ENCODE peak calls at places on chromosomes 13 and 19, in eight cellular contexts. H, N, Q, W, Y, T, L and K are unnamed samples.
A peak's percentile ranks its signal among the peaks of the same experiment; 100 is the strongest.

GRCh38 chr13:114065926-114066774 is 66.3 kb downstream of the RASA3 start:
- DNase-seq in T (no peak), H (no peak), W (no peak), Q (no peak), L (no peak), Y (no peak), N (no peak), K (no peak)

GRCh38 chr13:23889598-23890224 is 511 bp upstream of the MIPEP start:
- DNase-seq in N (peak; percentile 6), T (no peak), L (peak; percentile 46), H (no peak), Y (no peak), Q (no peak), W (no peak), K (no peak)

GRCh38 chr13:51479199-51479523 is 26.3 kb upstream of the INTS6 start:
- DNase-seq in H (no peak), W (peak; percentile 71), Y (no peak), Q (peak; percentile 51), L (no peak), N (no peak), T (no peak), K (no peak)

GRCh38 chr19:40530091-40530901 is 46.4 kb upstream of the SHKBP1 start:
- DNase-seq in H (no peak), N (peak; percentile 83), T (no peak), L (peak; percentile 89), Q (no peak), W (no peak), Y (no peak), K (no peak)

GRCh38 chr19:45999653-46000121 is 4.4 kb downstream of the CCDC61 start:
- DNase-seq in N (peak; percentile 87), H (no peak), W (peak; percentile 43), L (peak; percentile 78), Y (no peak), Q (no peak), T (no peak), K (no peak)

GRCh38 chr19:5436101-5436947 is 18.9 kb upstream of the ZNRF4 start:
- DNase-seq in T (no peak), L (peak; percentile 95), Y (peak; percentile 34), N (peak; percentile 96), W (peak; percentile 73), Q (no peak), H (no peak), K (no peak)

GRCh38 chr19:13974073-13974472 is 21.8 kb downstream of the DCAF15 start:
- DNase-seq in Y (no peak), N (peak; percentile 98), T (no peak), L (peak; percentile 82), W (no peak), Q (no peak), H (no peak), K (no peak)

GRCh38 chr13:106573855-106574254 is 5.9 kb upstream of the ARGLU1 start:
- DNase-seq in T (peak; percentile 49), Y (no peak), H (peak; percentile 73), W (peak; percentile 15), L (no peak), N (no peak), Q (no peak), K (no peak)

GRCh38 chr13:52414963-52415362 is 9.0 kb upstream of the THSD1 start:
- DNase-seq in T (no peak), Y (peak; percentile 58), H (no peak), Q (no peak), L (no peak), N (no peak), W (peak; percentile 69), K (no peak)

GRCh38 chr13:101289764-101290163 is 126.5 kb downstream of the NALCN start:
- DNase-seq in T (no peak), W (peak; percentile 75), H (no peak), Q (no peak), Y (peak; percentile 86), L (peak; percentile 87), N (peak; percentile 89), K (no peak)

GRCh38 chr19:9306443-9306842 is 3.2 kb downstream of the ZNF699 start:
- DNase-seq in T (no peak), W (peak; percentile 76), N (no peak), Y (peak; percentile 72), Q (no peak), L (no peak), H (no peak), K (no peak)

DNA sequence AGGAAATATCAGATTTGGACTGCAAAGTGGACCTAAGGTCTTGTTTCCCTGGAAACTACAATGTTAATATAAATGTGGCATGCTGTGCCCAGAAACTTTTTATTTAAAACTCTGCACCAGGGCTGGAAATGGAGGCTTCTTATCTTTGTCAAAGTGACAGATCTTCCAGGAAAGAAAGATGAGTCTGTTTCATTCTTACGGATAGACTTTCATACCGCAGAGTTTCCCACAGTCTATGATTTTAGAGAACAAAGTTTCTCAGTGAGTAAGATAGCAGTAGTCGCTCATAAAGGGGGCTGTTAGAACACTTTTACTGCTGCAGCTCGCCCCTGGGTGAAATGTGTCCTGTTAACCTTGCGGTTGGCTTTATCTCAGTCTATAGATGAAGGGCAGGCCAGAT is 6.7 kb downstream of the CLEC11A start:
- DNase-seq in L (no peak), H (no peak), Y (no peak), Q (no peak), N (no peak), T (no peak), W (no peak), K (no peak)
- H3K27ac ChIP-seq in L (no peak overlapping the region), H (no peak overlapping the region), Y (no peak overlapping the region), Q (no peak overlapping the region), N (no peak overlapping the region), T (no peak overlapping the region), W (no peak overlapping the region), K (no peak overlapping the region)

DNA sequence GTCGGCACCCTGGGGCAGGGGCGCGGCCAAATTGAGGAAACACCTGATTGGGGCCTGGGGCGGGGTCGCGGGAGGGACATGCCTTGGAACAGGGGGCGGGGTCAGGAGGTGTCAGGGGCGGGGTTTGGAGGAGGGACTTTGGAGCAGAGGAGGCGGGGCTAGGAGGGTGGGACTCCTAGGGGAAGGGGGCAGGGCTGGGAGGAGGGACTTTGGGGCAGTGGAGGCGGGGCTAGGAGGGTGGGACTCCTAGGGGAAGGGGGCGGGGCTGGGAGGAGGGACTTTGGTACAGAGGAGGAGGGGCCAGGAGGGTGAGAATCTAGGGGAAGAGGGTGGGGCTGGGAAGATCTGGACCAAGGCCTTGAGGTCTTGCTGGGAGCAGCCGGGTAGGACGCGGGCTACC is 21.9 kb downstream of the GRIN2D start:
- DNase-seq in L (peak; percentile 77), T (peak; percentile 81), N (peak; percentile 99), Q (peak; percentile 52), Y (peak; percentile 65), W (peak; percentile 36), H (peak; percentile 75), K (no peak)
- H3K4me3 ChIP-seq in L (no peak overlapping the region), T (peak overlapping the region; percentile 55), N (peak overlapping the region; percentile 47), Q (no peak overlapping the region), Y (peak overlapping the region; percentile 43), W (no peak overlapping the region), H (peak overlapping the region; percentile 48), K (peak overlapping the region; percentile 47)

GRCh38 chr13:99419591-99420243 is 81.6 kb upstream of the TM9SF2 start:
- DNase-seq in W (no peak), L (no peak), Q (no peak), T (no peak), Y (no peak), N (no peak), H (peak; percentile 60), K (no peak)

GRCh38 chr13:99422556-99423220 is 78.6 kb upstream of the TM9SF2 start:
- DNase-seq in T (no peak), W (no peak), Y (no peak), L (no peak), Q (no peak), N (no peak), H (peak; percentile 43), K (no peak)

GRCh38 chr13:99421271-99421670 is 80.0 kb upstream of the TM9SF2 start:
- DNase-seq in W (no peak), Y (no peak), H (peak; percentile 49), L (no peak), N (no peak), Q (no peak), T (no peak), K (no peak)

GRCh38 chr13:99418663-99419140 is 82.6 kb upstream of the TM9SF2 start:
- DNase-seq in Y (no peak), H (peak; percentile 45), Q (no peak), T (no peak), N (no peak), W (no peak), L (no peak), K (no peak)

GRCh38 chr13:99421758-99422555 is 79.3 kb upstream of the TM9SF2 start:
- DNase-seq in Y (no peak), T (no peak), W (no peak), H (peak; percentile 19), Q (no peak), L (no peak), N (no peak), K (no peak)
- TF ChIP-seq CTCF in Y (no peak), T (no peak), W (no peak), H (no peak), Q (no peak), L (no peak), N (no peak), K (no peak)

DNA sequence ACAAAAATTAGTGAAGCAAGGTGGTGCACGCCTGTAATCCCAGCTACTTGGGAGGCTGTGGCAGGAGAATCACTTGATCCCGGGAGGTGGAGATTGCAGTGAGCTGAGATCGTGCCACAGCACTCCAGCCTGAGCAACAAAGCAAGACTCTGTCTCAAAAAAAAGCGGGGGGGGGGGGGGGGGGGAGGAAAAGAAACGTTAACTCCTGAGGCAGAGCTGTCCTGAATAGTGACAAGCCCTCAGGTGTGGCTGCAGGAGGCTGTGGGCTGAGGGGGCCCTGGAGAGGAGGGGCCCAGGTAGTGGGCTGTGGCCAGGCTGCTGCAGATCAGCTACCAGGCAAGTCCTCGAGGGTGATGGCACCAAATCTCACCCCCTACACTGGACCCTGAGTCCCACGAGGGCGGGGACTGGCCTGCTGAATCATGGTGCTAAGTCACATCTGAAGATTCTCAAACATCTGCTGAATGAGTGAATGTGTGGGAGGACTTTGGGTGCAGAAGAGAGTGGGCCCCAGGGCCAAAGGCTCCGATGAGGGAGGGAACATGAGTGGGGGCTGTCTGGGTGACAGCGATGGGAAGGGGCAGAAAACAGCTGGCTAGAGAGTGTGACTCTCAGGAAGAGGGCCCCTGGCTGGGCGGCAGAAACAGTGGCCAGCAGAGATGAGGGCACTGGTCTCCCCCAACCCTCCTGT is 24.6 kb upstream of the ATP1A3 start:
- DNase-seq in H (no peak), T (no peak), L (no peak), Q (no peak), W (peak; percentile 39), Y (peak; percentile 7), N (no peak), K (no peak)
- H3K27ac ChIP-seq in H (no peak overlapping the region), T (no peak overlapping the region), L (no peak overlapping the region), Q (no peak overlapping the region), W (no peak overlapping the region), Y (no peak overlapping the region), N (no peak overlapping the region), K (no peak overlapping the region)

DNA sequence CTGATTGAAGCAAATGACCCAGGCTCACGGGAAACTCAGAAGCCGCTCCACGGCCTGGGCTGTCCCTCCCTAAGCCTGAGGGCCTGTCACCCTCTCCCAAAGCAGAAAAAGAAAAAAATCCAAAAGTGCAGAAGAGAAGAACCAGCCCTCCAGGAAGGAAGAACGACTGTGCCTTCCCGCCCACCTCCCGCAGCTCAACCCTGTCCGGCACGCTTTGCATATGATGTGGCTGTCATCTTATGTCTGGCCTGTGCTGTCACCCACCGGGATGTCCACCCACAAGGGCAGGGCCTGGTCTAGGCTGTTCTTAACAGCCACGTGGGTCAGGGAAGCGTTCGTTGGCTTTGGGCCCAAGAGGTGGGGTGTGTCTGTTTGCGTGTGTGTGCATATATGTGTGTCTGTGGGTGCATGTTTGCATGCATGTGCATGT is 13.7 kb downstream of the ZBTB7A start:
- DNase-seq in Y (no peak), W (no peak), L (no peak), T (no peak), H (no peak), N (no peak), Q (peak; percentile 36), K (no peak)
- H3K4me3 ChIP-seq in Y (no peak overlapping the region), W (no peak overlapping the region), L (no peak overlapping the region), T (peak overlapping the region; percentile 41), H (peak overlapping the region; percentile 6), N (no peak overlapping the region), Q (no peak overlapping the region), K (peak overlapping the region; percentile 54)